ENCODE peak calls at places on chromosomes 13 and 19, in seven cellular contexts. C, H, V, P, A, K and U are unnamed samples.

GRCh38 chr13:94674609-94675348 is 37.6 kb downstream of the SOX21 start:
- DNase-seq in C (peak), H (peak), V (peak), P (peak), A (peak), K (peak), U (peak)

GRCh38 chr13:39468306-39468705 is 134.7 kb downstream of the LHFPL6 start:
- DNase-seq in C (no peak), H (no peak), V (no peak), P (no peak), A (no peak), K (no peak), U (no peak)

GRCh38 chr13:44437356-44438233 is 64.0 kb downstream of the SERP2 start:
- DNase-seq in C (peak), H (no peak), V (no peak), P (no peak), A (peak), K (no peak), U (no peak)

GRCh38 chr19:10979950-10980349 is 19.1 kb downstream of the SMARCA4 start:
- DNase-seq in C (peak), H (no peak), V (no peak), P (peak), A (no peak), K (no peak), U (no peak)

GRCh38 chr13:24923305-24923640 is 159.3 kb downstream of the RNF17 start:
- DNase-seq in C (peak), H (no peak), V (no peak), P (peak), A (peak), K (no peak), U (no peak)

GRCh38 chr19:1266116-1266817 is 2.9 kb upstream of the CIRBP start:
- DNase-seq in C (peak), H (peak), V (peak), P (peak), A (peak), K (peak), U (peak)

GRCh38 chr13:39527961-39528720 is 74.9 kb downstream of the LHFPL6 start:
- DNase-seq in C (peak), H (no peak), V (no peak), P (no peak), A (peak), K (no peak), U (no peak)

GRCh38 chr19:13705201-13705600 is 59.1 kb upstream of the MRI1 start:
- DNase-seq in C (no peak), H (no peak), V (no peak), P (no peak), A (no peak), K (no peak), U (no peak)

GRCh38 chr19:23998568-23998967 is 83.9 kb downstream of the ZNF726 start:
- DNase-seq in C (no peak), H (no peak), V (no peak), P (no peak), A (no peak), K (no peak), U (no peak)

GRCh38 chr13:77565635-77566034 is 30.1 kb downstream of the SCEL start:
- DNase-seq in C (peak), H (no peak), V (no peak), P (no peak), A (peak), K (no peak), U (no peak)

GRCh38 chr13:35164324-35164932 is 222.4 kb downstream of the NBEA start:
- DNase-seq in C (peak), H (no peak), V (no peak), P (no peak), A (peak), K (no peak), U (no peak)

GRCh38 chr13:82758056-82758455 is 1124.2 kb downstream of the SLITRK1 start:
- DNase-seq in C (no peak), H (peak), V (no peak), P (no peak), A (peak), K (no peak), U (no peak)

GRCh38 chr19:38867176-38867780 is 10.8 kb downstream of the RINL start:
- DNase-seq in C (no peak), H (no peak), V (no peak), P (no peak), A (no peak), K (no peak), U (no peak)

GRCh38 chr13:110816500-110816899 is 98.4 kb downstream of the ANKRD10 start:
- DNase-seq in C (no peak), H (no peak), V (no peak), P (no peak), A (no peak), K (no peak), U (no peak)

DNA sequence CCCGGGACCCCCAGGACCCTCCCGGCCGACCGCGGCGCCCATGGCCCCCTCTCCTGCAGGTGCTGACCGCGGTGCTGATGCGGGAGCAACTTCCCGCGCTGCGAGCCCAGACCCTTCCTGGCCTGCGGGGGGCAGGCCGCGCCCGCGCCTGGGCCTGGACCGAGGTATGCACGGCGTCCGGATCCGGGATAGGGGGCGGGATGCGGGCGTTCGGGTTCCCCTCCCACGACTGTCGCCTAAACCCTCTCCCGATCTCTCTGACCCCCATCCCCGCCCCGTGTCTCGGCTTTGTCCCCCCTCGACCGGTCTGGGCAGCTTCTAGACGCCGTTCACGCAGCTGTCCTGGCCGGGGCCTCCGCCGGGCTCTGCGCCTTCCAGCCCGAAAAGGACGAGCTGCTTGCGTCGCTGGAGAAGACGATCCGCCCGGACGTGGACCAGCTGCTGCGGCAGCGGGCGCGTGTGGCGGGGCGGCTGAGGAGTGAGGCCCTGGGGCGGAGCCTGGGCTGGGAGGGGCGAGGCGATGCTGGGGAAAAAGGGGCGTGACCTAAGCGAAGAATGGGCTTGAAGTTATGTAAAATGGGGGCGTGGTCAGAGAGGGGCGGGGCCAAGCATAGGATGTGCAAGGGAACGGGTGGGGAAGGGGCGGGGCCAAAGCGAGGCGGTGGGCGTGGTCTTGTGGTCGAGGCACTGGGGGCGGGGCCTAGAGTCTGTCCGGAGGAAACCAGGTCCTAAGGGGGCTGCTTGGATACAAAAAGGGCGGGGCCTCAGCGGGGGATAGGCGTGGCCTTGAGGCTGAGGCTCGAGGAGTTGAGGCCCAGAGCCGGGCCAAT is 15.9 kb upstream of the COLGALT1 start:
- DNase-seq in C (peak), H (peak), V (peak), P (peak), A (peak), K (peak), U (peak)
- TF ChIP-seq CTCF in C (peak), H (no peak), V (no peak), P (peak), A (peak), K (no peak), U (no peak)

GRCh38 chr13:59345316-59345715 is 818.4 kb downstream of the DIAPH3 start:
- DNase-seq in C (peak), H (no peak), V (no peak), P (no peak), A (peak), K (no peak), U (no peak)

GRCh38 chr13:59346861-59347470 is 816.8 kb downstream of the DIAPH3 start:
- DNase-seq in C (peak), H (peak), V (no peak), P (no peak), A (no peak), K (no peak), U (no peak)

GRCh38 chr13:59342396-59342795 is 821.3 kb downstream of the DIAPH3 start:
- DNase-seq in C (no peak), H (no peak), V (no peak), P (no peak), A (peak), K (no peak), U (no peak)

GRCh38 chr13:59343132-59343531 is 820.6 kb downstream of the DIAPH3 start:
- DNase-seq in C (no peak), H (no peak), V (no peak), P (no peak), A (no peak), K (no peak), U (no peak)

DNA sequence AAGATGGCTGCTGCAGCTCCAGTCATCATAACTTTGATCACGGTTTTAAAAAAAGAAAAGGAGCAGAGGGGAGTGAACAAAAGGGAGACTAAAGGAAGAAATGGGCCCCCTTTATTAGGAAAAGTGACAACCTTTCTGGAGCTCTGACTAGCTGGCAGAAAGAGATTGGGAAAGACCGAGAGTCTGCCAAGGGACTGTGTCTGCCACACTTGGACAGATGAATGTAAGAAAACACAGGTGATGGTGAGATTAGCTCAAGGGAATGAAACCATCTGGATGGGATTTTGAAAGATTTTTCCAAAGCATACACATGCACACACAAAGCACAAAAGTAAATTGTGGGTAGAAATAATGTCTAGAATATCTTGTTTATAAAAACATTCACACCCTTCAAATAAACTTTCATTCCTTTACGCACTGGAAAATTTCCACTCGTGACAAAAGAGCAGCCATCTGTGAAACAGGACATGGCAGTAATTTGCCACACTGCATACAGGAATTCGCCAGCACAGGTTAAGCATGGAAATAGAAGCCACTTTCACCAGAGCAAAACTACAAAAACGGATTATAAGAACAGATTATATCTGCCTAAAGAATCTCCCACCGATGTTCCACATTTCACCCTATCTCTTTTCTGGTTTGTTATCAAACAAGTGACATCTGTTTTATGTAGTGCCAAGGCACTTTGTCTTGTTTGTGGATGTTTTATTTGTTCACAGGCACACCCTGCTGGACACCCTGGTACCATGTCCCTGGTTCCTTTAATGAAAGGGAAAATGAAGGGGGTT is 819.5 kb downstream of the DIAPH3 start:
- DNase-seq in C (no peak), H (no peak), V (no peak), P (no peak), A (no peak), K (no peak), U (no peak)
- TF ChIP-seq CTCF in C (no peak), H (no peak), V (no peak), P (no peak), A (no peak), K (no peak), U (no peak)

GRCh38 chr19:18520848-18521691 is 800 bp downstream of the ELL start:
- DNase-seq in C (no peak), H (peak), V (peak), P (peak), A (no peak), K (peak), U (peak)

GRCh38 chr19:18522124-18522861 is 423 bp upstream of the ELL start:
- DNase-seq in C (peak), H (peak), V (peak), P (peak), A (peak), K (peak), U (peak)

GRCh38 chr19:18518639-18519038 is 3.2 kb downstream of the ELL start:
- DNase-seq in C (no peak), H (no peak), V (no peak), P (no peak), A (no peak), K (no peak), U (no peak)

GRCh38 chr19:18521692-18522123 is at the start of gene ELL:
- DNase-seq in C (no peak), H (no peak), V (no peak), P (no peak), A (no peak), K (no peak), U (no peak)

GRCh38 chr19:18519962-18520847 is 1.7 kb downstream of the ELL start:
- DNase-seq in C (peak), H (peak), V (peak), P (peak), A (peak), K (peak), U (peak)
- TF ChIP-seq CTCF in C (peak), H (no peak), V (peak), P (peak), A (peak), K (peak), U (peak)

GRCh38 chr13:106586764-106587163 is 18.8 kb upstream of the ARGLU1 start:
- DNase-seq in C (no peak), H (no peak), V (no peak), P (no peak), A (no peak), K (no peak), U (no peak)
- TF ChIP-seq CTCF in C (no peak), H (no peak), V (no peak), P (no peak), A (no peak), K (no peak), U (no peak)

GRCh38 chr19:35977446-35978222 is 17.4 kb upstream of the SDHAF1 start:
- DNase-seq in C (no peak), H (peak), V (no peak), P (peak), A (no peak), K (no peak), U (no peak)
- TF ChIP-seq CTCF in C (no peak), H (peak), V (no peak), P (peak), A (no peak), K (peak), U (peak)

GRCh38 chr13:70338608-70339007 is 230.4 kb upstream of the KLHL1 start:
- DNase-seq in C (no peak), H (no peak), V (no peak), P (no peak), A (no peak), K (no peak), U (no peak)

GRCh38 chr13:70333752-70334151 is 225.5 kb upstream of the KLHL1 start:
- DNase-seq in C (no peak), H (no peak), V (no peak), P (no peak), A (no peak), K (no peak), U (no peak)

GRCh38 chr13:70339738-70340137 is 231.5 kb upstream of the KLHL1 start:
- DNase-seq in C (no peak), H (peak), V (no peak), P (no peak), A (peak), K (peak), U (no peak)
- TF ChIP-seq CTCF in C (no peak), H (peak), V (peak), P (peak), A (peak), K (peak), U (peak)

GRCh38 chr19:37172368-37173366 is at the start of gene ZNF585A:
- DNase-seq in C (peak), H (peak), V (peak), P (peak), A (peak), K (peak), U (peak)
- TF ChIP-seq CTCF in C (peak), H (no peak), V (no peak), P (peak), A (peak), K (no peak), U (peak)